ENCODE peak calls at places on chromosomes 12 and 14, in seven cellular contexts. W is stimulated activated naive B cell treated with anti-CD40 and anti-IgM and Interleukin-4, amounts not matched to agents 10 μg/mL and 1 μg/mL and 100 μg/mL, for 72 hours; N is hepatocyte; H is amniotic stem cell; K is EL; Z is HuH-7; E is hypothalamus. R is an unnamed sample.

GRCh38 chr12:52837781-52838736 is 3.9 kb upstream of the KRT79 start:
- DNase-seq in W (no peak), N (no peak), H (no peak), K (no peak), Z (no peak), E (no peak), R (no peak)

GRCh38 chr12:389138-390096 is at the start of gene KDM5A:
- DNase-seq in W (peak), N (peak), H (no peak), K (peak), Z (peak), E (no peak), R (peak)

GRCh38 chr12:54383041-54383609 is 1.4 kb downstream of the ZNF385A start:
- DNase-seq in W (no peak), N (no peak), H (peak), K (peak), Z (no peak), E (no peak), R (no peak)

GRCh38 chr12:32897688-32898573 is 1.4 kb upstream of the PKP2 start:
- DNase-seq in W (no peak), N (no peak), H (no peak), K (no peak), Z (no peak), E (no peak), R (no peak)

GRCh38 chr14:24441485-24441884 is 1.1 kb downstream of the SDR39U1 start:
- DNase-seq in W (no peak), N (no peak), H (no peak), K (no peak), Z (no peak), E (no peak), R (no peak)

GRCh38 chr14:34246206-34246605 is 215.8 kb downstream of the SPTSSA start:
- DNase-seq in W (no peak), N (no peak), H (no peak), K (no peak), Z (no peak), E (no peak), R (no peak)

GRCh38 chr14:56152221-56152620 is 34.0 kb downstream of the PELI2 start:
- DNase-seq in W (no peak), N (no peak), H (no peak), K (no peak), Z (no peak), E (no peak), R (no peak)

GRCh38 chr14:86430807-86431206 is 900.9 kb downstream of the FLRT2 start:
- DNase-seq in W (no peak), N (no peak), H (peak), K (no peak), Z (no peak), E (no peak), R (no peak)

GRCh38 chr12:31572900-31573299 is 18.0 kb downstream of the DENND5B start:
- DNase-seq in W (no peak), N (no peak), H (no peak), K (no peak), Z (no peak), E (no peak), R (no peak)

GRCh38 chr14:24181251-24182077 is 7.2 kb downstream of the IPO4 start:
- DNase-seq in W (no peak), N (no peak), H (no peak), K (no peak), Z (no peak), E (no peak), R (no peak)

GRCh38 chr12:52850681-52851080 is 1.9 kb upstream of the KRT78 start:
- DNase-seq in W (no peak), N (no peak), H (no peak), K (no peak), Z (no peak), E (no peak), R (no peak)

GRCh38 chr14:105092124-105092911 is 27.1 kb upstream of the GPR132 start:
- DNase-seq in W (no peak), N (peak), H (no peak), K (peak), Z (no peak), E (no peak), R (no peak)

GRCh38 chr12:8078400-8078799 is 3.7 kb upstream of the NECAP1 start:
- DNase-seq in W (no peak), N (peak), H (peak), K (peak), Z (no peak), E (no peak), R (peak)

GRCh38 chr12:68392376-68392775 is 60.2 kb upstream of the MDM1 start:
- DNase-seq in W (no peak), N (no peak), H (no peak), K (no peak), Z (no peak), E (no peak), R (no peak)

GRCh38 chr14:32312010-32312331 is 17.1 kb upstream of the AKAP6 start:
- DNase-seq in W (no peak), N (no peak), H (no peak), K (no peak), Z (no peak), E (no peak), R (no peak)

GRCh38 chr14:61620130-61620946 is 75.0 kb upstream of the HIF1A start:
- DNase-seq in W (no peak), N (peak), H (no peak), K (peak), Z (no peak), E (no peak), R (no peak)

GRCh38 chr14:104434214-104435076 is 145.1 kb upstream of the C14orf180 start:
- DNase-seq in W (no peak), N (no peak), H (no peak), K (no peak), Z (no peak), E (no peak), R (no peak)

GRCh38 chr12:121050725-121051124 is 11.7 kb upstream of the OASL start:
- DNase-seq in W (no peak), N (no peak), H (no peak), K (no peak), Z (no peak), E (no peak), R (no peak)

GRCh38 chr12:80939231-80939950 is 1.7 kb upstream of the LIN7A start:
- DNase-seq in W (no peak), N (no peak), H (no peak), K (peak), Z (no peak), E (no peak), R (no peak)

GRCh38 chr12:356276-356988 is 32.7 kb downstream of the KDM5A start:
- DNase-seq in W (no peak), N (no peak), H (no peak), K (peak), Z (no peak), E (no peak), R (no peak)

GRCh38 chr14:75879031-75879430 is 102.8 kb downstream of the TGFB3 start:
- DNase-seq in W (no peak), N (no peak), H (peak), K (peak), Z (no peak), E (no peak), R (peak)

GRCh38 chr12:32070370-32070769 is 36.3 kb upstream of the BICD1 start:
- DNase-seq in W (no peak), N (no peak), H (no peak), K (no peak), Z (no peak), E (no peak), R (no peak)

GRCh38 chr12:130017571-130018449 is 114.0 kb upstream of the TMEM132D start:
- DNase-seq in W (no peak), N (no peak), H (no peak), K (no peak), Z (no peak), E (no peak), R (no peak)

GRCh38 chr12:90543393-90543792 is 411.6 kb downstream of the CCER1 start:
- DNase-seq in W (no peak), N (no peak), H (no peak), K (peak), Z (no peak), E (no peak), R (peak)

GRCh38 chr14:55446833-55447232 is 6.4 kb upstream of the TBPL2 start:
- DNase-seq in W (no peak), N (peak), H (peak), K (peak), Z (no peak), E (no peak), R (peak)

GRCh38 chr12:39355841-39356240 is 87.1 kb downstream of the KIF21A start:
- DNase-seq in W (no peak), N (no peak), H (no peak), K (no peak), Z (no peak), E (no peak), R (no peak)

GRCh38 chr14:64719601-64720000 is 15.4 kb downstream of the PLEKHG3 start:
- DNase-seq in W (no peak), N (no peak), H (no peak), K (no peak), Z (no peak), E (no peak), R (no peak)

GRCh38 chr12:47844264-47845020 is 24.7 kb upstream of the HDAC7 start:
- DNase-seq in W (no peak), N (no peak), H (no peak), K (no peak), Z (no peak), E (no peak), R (no peak)

GRCh38 chr12:67640863-67641262 is 7.7 kb upstream of the DYRK2 start:
- DNase-seq in W (no peak), N (peak), H (no peak), K (no peak), Z (no peak), E (no peak), R (no peak)

GRCh38 chr12:42735869-42736361 is 146.4 kb upstream of the PRICKLE1 start:
- DNase-seq in W (no peak), N (no peak), H (no peak), K (no peak), Z (no peak), E (no peak), R (no peak)

GRCh38 chr14:43406936-43407335 is 1100.1 kb downstream of the FSCB start:
- DNase-seq in W (no peak), N (no peak), H (no peak), K (no peak), Z (no peak), E (no peak), R (no peak)

GRCh38 chr14:93977790-93978581 is 1.6 kb upstream of the ASB2 start:
- DNase-seq in W (peak), N (no peak), H (no peak), K (no peak), Z (no peak), E (no peak), R (no peak)

GRCh38 chr14:61281186-61281676 is at the start of gene TMEM30B:
- DNase-seq in W (no peak), N (peak), H (no peak), K (no peak), Z (no peak), E (no peak), R (no peak)

GRCh38 chr14:95319312-95320075 is at the start of gene CLMN:
- DNase-seq in W (peak), N (peak), H (no peak), K (peak), Z (no peak), E (no peak), R (no peak)

GRCh38 chr14:75627406-75627805 is 33.3 kb downstream of the ERG28 start:
- DNase-seq in W (no peak), N (no peak), H (no peak), K (no peak), Z (no peak), E (no peak), R (no peak)

GRCh38 chr12:76303365-76303764 is 44.9 kb downstream of the BBS10 start:
- DNase-seq in W (no peak), N (no peak), H (no peak), K (peak), Z (no peak), E (no peak), R (no peak)

GRCh38 chr12:121573949-121574520 is 6.8 kb downstream of the KDM2B start:
- DNase-seq in W (no peak), N (no peak), H (no peak), K (no peak), Z (no peak), E (no peak), R (no peak)

GRCh38 chr12:3961573-3961972 is 88.4 kb upstream of the PARP11 start:
- DNase-seq in W (no peak), N (peak), H (no peak), K (no peak), Z (no peak), E (no peak), R (no peak)